ENCODE peak calls at places on chromosomes 13 and 19, in five cellular contexts. Y, R, Q, O and U are unnamed samples. For H3K4me1, the result is how much of the 10 kb centered on the place peaks cover.

GRCh38 chr19:9786342-9786741 is 17.8 kb upstream of the ZNF846 start:
- DNase-seq in Y (no peak), R (no peak), O (peak), Q (no peak), U (no peak)

GRCh38 chr13:96492758-96493157 is 402.9 kb downstream of the HS6ST3 start:
- DNase-seq in Y (no peak), Q (no peak), R (no peak), O (peak), U (peak)

GRCh38 chr19:56083668-56084067 is 37.4 kb downstream of the ZNF787 start:
- DNase-seq in R (no peak), Q (no peak), Y (no peak), O (no peak), U (no peak)

GRCh38 chr19:14265285-14266036 is 59.5 kb upstream of the ADGRL1 start:
- DNase-seq in R (peak), O (no peak), Y (no peak), Q (no peak), U (no peak)

GRCh38 chr19:29806098-29806866 is 5.5 kb upstream of the CCNE1 start:
- DNase-seq in Q (peak), O (no peak), Y (peak), R (peak), U (no peak)

GRCh38 chr13:92833071-92833470 is 393.5 kb upstream of the GPC6 start:
- DNase-seq in Y (no peak), R (peak), O (no peak), Q (peak), U (no peak)

GRCh38 chr13:109941951-109942350 is 155.6 kb upstream of the IRS2 start:
- DNase-seq in R (peak), O (no peak), Y (no peak), Q (peak), U (no peak)

GRCh38 chr19:19274716-19275115 is 1.6 kb upstream of the TM6SF2 start:
- DNase-seq in Y (no peak), R (no peak), Q (no peak), O (no peak), U (no peak)

GRCh38 chr19:29798783-29799182 is 13.0 kb upstream of the CCNE1 start:
- DNase-seq in Y (no peak), O (no peak), Q (peak), R (peak), U (no peak)

GRCh38 chr13:40496035-40496810 is 170.2 kb downstream of the FOXO1 start:
- DNase-seq in Y (no peak), Q (peak), R (no peak), O (no peak), U (no peak)

GRCh38 chr19:11530432-11530831 is 1.5 kb upstream of the ECSIT start:
- DNase-seq in Y (peak), Q (peak), O (peak), R (peak), U (peak)

GRCh38 chr19:6138066-6138465 is 2.6 kb downstream of the ACSBG2 start:
- DNase-seq in O (no peak), R (no peak), Q (no peak), Y (no peak), U (no peak)

GRCh38 chr13:110298566-110299321 is 8.2 kb downstream of the COL4A1 start:
- DNase-seq in Q (no peak), O (no peak), R (peak), Y (no peak), U (no peak)

DNA sequence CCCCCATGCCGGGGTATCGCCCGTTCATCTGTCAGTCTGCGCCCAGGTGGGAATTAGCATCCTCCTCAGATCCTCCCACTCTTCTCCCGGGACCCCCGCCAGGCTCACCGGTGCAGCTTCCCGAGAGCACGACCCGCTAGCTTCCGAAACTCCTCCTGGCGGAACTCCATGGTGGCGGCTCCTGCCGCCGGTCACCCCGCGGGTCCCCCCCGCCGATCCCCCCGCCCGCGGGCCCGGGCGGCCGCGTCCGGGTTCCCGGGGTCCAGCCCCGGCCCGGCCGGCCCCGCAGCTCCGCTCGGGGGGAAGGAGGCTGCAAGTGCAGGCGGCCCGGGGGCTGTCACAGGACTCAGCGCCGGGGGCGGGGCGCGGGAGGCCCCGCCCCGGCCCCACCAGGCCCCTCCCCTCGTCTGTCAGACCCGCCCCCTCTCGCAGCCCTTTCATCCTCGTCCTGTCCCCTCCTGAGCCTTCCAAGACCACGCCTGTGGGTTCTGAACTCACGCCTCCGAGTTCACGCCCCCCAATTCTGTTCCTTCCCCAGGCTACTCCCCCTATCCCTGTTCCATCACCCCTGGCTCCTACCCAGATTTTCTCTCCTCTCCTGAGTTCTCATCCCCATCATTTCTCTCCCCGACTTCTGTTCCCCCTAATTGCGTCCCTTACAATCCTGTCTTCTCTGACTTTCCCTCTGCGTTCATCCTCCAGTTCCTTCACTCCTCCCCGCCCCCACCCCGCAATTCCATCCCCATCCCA is at the start of gene SLC17A7:
- DNase-seq in O (no peak), R (no peak), Y (peak), Q (no peak), U (no peak)
- H3K4me1 ChIP-seq in O (under half), R (under half), Y (under half), Q (under half), U (under half)

DNA sequence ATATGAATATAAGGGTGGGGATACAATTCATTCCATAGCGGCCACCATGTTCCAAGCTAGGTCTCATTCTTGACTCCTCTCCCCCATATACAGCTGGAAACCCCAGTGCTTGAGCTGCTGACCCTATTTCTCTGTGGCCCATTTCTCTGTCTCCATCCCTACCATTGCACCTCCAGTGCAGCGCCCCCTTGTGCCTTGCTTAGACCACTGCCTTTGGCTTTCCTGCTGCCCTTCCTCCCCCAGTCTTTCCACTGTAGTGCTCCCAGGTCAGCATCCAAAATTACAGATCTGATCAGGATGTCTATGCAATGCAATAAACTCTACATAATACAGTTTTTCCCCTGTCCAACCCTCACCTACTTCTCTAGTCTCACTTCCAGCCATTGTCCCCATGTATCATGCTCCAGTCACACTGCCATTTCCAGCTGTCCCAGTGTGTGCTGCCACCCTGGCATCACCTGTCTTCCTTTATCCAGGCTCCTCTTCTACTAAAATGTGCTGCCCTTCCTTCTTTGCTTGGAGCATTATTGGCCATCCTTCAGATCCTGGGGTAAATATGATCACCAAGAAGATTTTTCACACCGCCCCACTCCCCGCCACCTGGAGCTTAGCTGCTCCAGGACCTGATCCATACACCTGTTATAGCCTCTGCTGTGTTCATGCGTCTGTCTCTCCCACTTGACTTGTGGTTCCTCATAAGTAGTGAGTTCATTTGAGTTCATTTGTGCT is 199.4 kb upstream of the IPO5 start:
- DNase-seq in Y (no peak), R (no peak), O (no peak), Q (no peak), U (no peak)
- TF ChIP-seq CTCF in Y (no peak), R (no peak), O (no peak), Q (no peak), U (no peak)

GRCh38 chr13:94595943-94596574 is at the start of gene TGDS:
- DNase-seq in Y (peak), R (peak), Q (peak), O (peak), U (peak)
- H3K4me1 ChIP-seq in Y (under half), R (under half), Q (under half), O (under half), U (under half)

DNA sequence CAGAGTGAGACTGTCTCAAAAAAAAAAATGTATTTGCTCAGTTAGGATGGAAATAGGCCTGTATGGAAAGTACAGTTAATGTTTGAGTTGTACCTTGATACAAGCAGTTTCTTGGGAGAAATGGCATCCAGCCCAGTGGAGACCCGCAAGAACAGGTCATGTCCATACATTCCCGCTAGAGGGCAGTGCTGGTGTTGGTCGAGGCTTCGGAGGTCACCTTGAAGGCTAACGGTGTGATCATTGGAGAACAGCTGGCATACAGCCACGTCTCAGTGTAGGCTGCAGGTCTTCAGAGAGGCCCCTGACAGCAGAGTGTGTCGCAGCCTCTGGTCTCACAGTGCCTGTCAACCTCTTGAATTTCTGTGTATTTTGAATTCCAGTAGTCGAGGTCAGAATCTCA is 7.5 kb downstream of the ZNF610 start:
- DNase-seq in O (peak), Y (peak), R (peak), Q (peak), U (peak)
- TF ChIP-seq CTCF in O (peak), Y (peak), R (peak), Q (no peak), U (peak)

DNA sequence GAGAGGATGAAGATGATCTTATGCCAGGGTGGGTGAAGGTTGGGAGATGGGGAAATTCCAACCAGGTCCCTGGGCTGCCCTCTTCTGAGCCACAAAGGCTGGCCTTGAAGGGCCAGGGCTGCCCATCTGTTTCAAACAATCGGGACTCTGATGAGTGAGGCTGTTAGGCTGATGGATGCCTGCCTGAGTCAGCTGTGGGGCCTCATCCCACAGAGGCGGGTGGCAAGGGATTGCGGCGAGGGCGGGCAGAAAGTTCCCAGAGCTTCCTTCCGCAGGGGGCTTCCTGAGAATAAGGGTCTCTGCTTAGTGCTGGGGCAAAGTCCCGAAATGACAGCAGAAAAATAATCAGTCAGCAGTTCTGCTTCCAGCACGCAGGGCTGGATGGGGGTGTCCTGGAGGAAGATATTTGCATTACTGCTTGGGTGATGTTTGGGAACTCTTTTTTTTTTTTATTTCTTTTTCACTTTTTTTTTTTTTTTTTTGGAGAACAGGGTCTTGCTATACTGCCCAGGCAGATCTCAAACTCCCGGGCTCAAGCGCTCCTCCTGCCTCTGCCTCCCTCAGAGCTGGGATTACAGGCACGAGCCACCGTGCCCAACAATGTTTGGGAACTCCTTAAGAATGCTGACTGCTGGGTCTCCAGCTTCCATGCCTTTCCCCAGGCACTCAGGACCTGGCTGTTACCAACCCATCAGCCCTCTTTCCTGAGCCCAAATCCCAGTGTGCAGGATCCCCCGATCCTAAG is 14.1 kb downstream of the SH3GL1 start:
- DNase-seq in Y (no peak), R (no peak), Q (no peak), O (no peak), U (no peak)
- H3K4me1 ChIP-seq in Y (under half), R (under half), Q (under half), O (under half), U (under half)

DNA sequence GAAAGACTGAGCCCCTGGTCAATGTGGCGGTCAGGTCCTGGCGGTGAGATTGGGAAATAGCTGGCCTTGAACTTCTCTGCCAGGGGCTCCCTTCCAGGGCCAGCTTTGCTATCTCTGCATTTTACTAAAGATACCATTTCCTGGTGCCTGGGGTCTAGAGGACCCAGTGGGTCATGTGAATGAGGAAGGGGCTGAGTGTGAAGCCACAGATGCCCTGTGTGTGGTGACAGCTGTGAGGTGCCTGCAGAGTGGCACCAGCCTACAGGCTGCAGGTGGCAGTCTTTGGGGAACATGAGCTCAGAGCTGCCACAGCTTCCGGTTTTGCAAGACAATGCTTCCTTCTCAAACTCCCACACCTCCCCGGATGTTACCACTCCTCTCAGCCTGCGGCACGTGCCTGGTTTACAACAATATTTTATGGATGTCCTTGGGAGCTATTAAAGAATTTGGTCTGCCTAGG is 5.2 kb upstream of the MLNR start:
- DNase-seq in Q (peak), O (no peak), R (peak), Y (no peak), U (peak)
- TF ChIP-seq CTCF in Q (no peak), O (no peak), R (peak), Y (no peak), U (no peak)

DNA sequence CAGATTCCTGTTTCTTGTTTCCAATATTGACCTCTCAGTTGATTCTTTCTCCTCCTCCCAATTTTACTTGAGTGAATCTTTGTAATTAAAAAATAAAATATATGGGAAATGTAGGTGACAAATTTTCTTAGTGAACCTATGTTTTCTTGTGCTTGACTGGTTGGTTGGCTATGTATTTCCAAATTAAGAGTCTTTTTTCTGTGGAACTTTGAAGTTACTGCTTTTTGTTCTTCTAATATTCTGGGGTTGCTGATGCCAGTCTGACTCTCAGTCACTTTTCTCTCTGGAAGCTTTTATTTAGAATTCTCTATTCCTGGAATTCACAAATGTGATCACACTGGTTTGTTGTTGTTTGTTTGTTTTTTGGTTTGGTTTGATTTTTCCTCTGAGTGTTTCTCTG is 9.8 kb downstream of the LSM14A start:
- DNase-seq in Q (no peak), O (no peak), R (no peak), Y (no peak), U (no peak)
- H3K4me1 ChIP-seq in Q (under half), O (under half), R (under half), Y (half or more), U (half or more)